ENCODE peak calls at places on chromosomes 11 and 22, in nine cellular contexts. One of them, this sample, is unnamed.

GRCh38 chr11:17793642-17794170 is 59.1 kb downstream of the KCNC1 start:
- DNase-seq in mucosa of gallbladder: no peak
- DNase-seq in stimulated activated CD8-positive, alpha-beta memory T cell treated with anti-CD3 and anti-CD28 coated beads, Interleukin-7, amount 100 ng/mL, for 4 hours: no peak
- DNase-seq in T-cell: no peak
- DNase-seq in occipital lobe: no peak
- DNase-seq in Right ventricle myocardium superior: no peak
- DNase-seq in Peyer's patch: no peak
- DNase-seq in psoas muscle: no peak
- DNase-seq in activated T-helper 1 cell treated with Interleukin-2 at 50 U/mL for 16 hours: no peak
- DNase-seq in this sample: no peak

GRCh38 chr22:41899992-41900651 is 14.8 kb downstream of the SHISA8 start:
- DNase-seq in mucosa of gallbladder: no peak
- DNase-seq in stimulated activated CD8-positive, alpha-beta memory T cell treated with anti-CD3 and anti-CD28 coated beads, Interleukin-7, amount 100 ng/mL, for 4 hours: no peak
- DNase-seq in T-cell: no peak
- DNase-seq in occipital lobe: no peak
- DNase-seq in Right ventricle myocardium superior: peak; percentile 72
- DNase-seq in Peyer's patch: no peak
- DNase-seq in psoas muscle: no peak
- DNase-seq in activated T-helper 1 cell treated with Interleukin-2 at 50 U/mL for 16 hours: no peak
- DNase-seq in this sample: no peak

GRCh38 chr11:117538731-117539130 is 211.1 kb downstream of the CEP164 start:
- DNase-seq in mucosa of gallbladder: no peak
- DNase-seq in stimulated activated CD8-positive, alpha-beta memory T cell treated with anti-CD3 and anti-CD28 coated beads, Interleukin-7, amount 100 ng/mL, for 4 hours: no peak
- DNase-seq in T-cell: no peak
- DNase-seq in occipital lobe: no peak
- DNase-seq in Right ventricle myocardium superior: no peak
- DNase-seq in Peyer's patch: no peak
- DNase-seq in psoas muscle: no peak
- DNase-seq in activated T-helper 1 cell treated with Interleukin-2 at 50 U/mL for 16 hours: no peak
- DNase-seq in this sample: no peak

GRCh38 chr11:34599406-34599901 is 21.4 kb upstream of the EHF start:
- DNase-seq in mucosa of gallbladder: no peak
- DNase-seq in stimulated activated CD8-positive, alpha-beta memory T cell treated with anti-CD3 and anti-CD28 coated beads, Interleukin-7, amount 100 ng/mL, for 4 hours: no peak
- DNase-seq in T-cell: no peak
- DNase-seq in occipital lobe: no peak
- DNase-seq in Right ventricle myocardium superior: no peak
- DNase-seq in Peyer's patch: no peak
- DNase-seq in psoas muscle: no peak
- DNase-seq in activated T-helper 1 cell treated with Interleukin-2 at 50 U/mL for 16 hours: no peak
- DNase-seq in this sample: no peak

GRCh38 chr11:48110509-48110766 is 106.2 kb upstream of the OR4B1 start:
- DNase-seq in mucosa of gallbladder: no peak
- DNase-seq in stimulated activated CD8-positive, alpha-beta memory T cell treated with anti-CD3 and anti-CD28 coated beads, Interleukin-7, amount 100 ng/mL, for 4 hours: no peak
- DNase-seq in T-cell: no peak
- DNase-seq in occipital lobe: no peak
- DNase-seq in Right ventricle myocardium superior: no peak
- DNase-seq in Peyer's patch: no peak
- DNase-seq in psoas muscle: no peak
- DNase-seq in activated T-helper 1 cell treated with Interleukin-2 at 50 U/mL for 16 hours: no peak
- DNase-seq in this sample: no peak

GRCh38 chr11:79949574-79949973 is 508.7 kb upstream of the TENM4 start:
- DNase-seq in mucosa of gallbladder: no peak
- DNase-seq in stimulated activated CD8-positive, alpha-beta memory T cell treated with anti-CD3 and anti-CD28 coated beads, Interleukin-7, amount 100 ng/mL, for 4 hours: no peak
- DNase-seq in T-cell: no peak
- DNase-seq in occipital lobe: no peak
- DNase-seq in Right ventricle myocardium superior: no peak
- DNase-seq in Peyer's patch: no peak
- DNase-seq in psoas muscle: no peak
- DNase-seq in activated T-helper 1 cell treated with Interleukin-2 at 50 U/mL for 16 hours: no peak
- DNase-seq in this sample: no peak

GRCh38 chr22:37485006-37485713 is 1.0 kb downstream of the MFNG start:
- DNase-seq in mucosa of gallbladder: no peak
- DNase-seq in stimulated activated CD8-positive, alpha-beta memory T cell treated with anti-CD3 and anti-CD28 coated beads, Interleukin-7, amount 100 ng/mL, for 4 hours: peak; percentile 57
- DNase-seq in T-cell: peak; percentile 61
- DNase-seq in occipital lobe: no peak
- DNase-seq in Right ventricle myocardium superior: peak; percentile 61
- DNase-seq in Peyer's patch: peak; percentile 56
- DNase-seq in psoas muscle: no peak
- DNase-seq in activated T-helper 1 cell treated with Interleukin-2 at 50 U/mL for 16 hours: peak; percentile 51
- DNase-seq in this sample: no peak

GRCh38 chr11:36257351-36257750 is 31.9 kb downstream of the COMMD9 start:
- DNase-seq in mucosa of gallbladder: no peak
- DNase-seq in stimulated activated CD8-positive, alpha-beta memory T cell treated with anti-CD3 and anti-CD28 coated beads, Interleukin-7, amount 100 ng/mL, for 4 hours: no peak
- DNase-seq in T-cell: no peak
- DNase-seq in occipital lobe: no peak
- DNase-seq in Right ventricle myocardium superior: no peak
- DNase-seq in Peyer's patch: no peak
- DNase-seq in psoas muscle: no peak
- DNase-seq in activated T-helper 1 cell treated with Interleukin-2 at 50 U/mL for 16 hours: no peak
- DNase-seq in this sample: no peak

GRCh38 chr22:27405672-27406388 is 395.7 kb downstream of the MN1 start:
- DNase-seq in mucosa of gallbladder: peak; percentile 41
- DNase-seq in stimulated activated CD8-positive, alpha-beta memory T cell treated with anti-CD3 and anti-CD28 coated beads, Interleukin-7, amount 100 ng/mL, for 4 hours: no peak
- DNase-seq in T-cell: no peak
- DNase-seq in occipital lobe: no peak
- DNase-seq in Right ventricle myocardium superior: peak; percentile 73
- DNase-seq in Peyer's patch: peak; percentile 68
- DNase-seq in psoas muscle: peak; percentile 65
- DNase-seq in activated T-helper 1 cell treated with Interleukin-2 at 50 U/mL for 16 hours: no peak
- DNase-seq in this sample: no peak

GRCh38 chr11:57140568-57140967 is 41.2 kb upstream of the LRRC55 start:
- DNase-seq in mucosa of gallbladder: no peak
- DNase-seq in stimulated activated CD8-positive, alpha-beta memory T cell treated with anti-CD3 and anti-CD28 coated beads, Interleukin-7, amount 100 ng/mL, for 4 hours: no peak
- DNase-seq in T-cell: no peak
- DNase-seq in occipital lobe: no peak
- DNase-seq in Right ventricle myocardium superior: no peak
- DNase-seq in Peyer's patch: no peak
- DNase-seq in psoas muscle: no peak
- DNase-seq in activated T-helper 1 cell treated with Interleukin-2 at 50 U/mL for 16 hours: no peak
- DNase-seq in this sample: no peak

GRCh38 chr11:15059132-15059531 is 14.3 kb upstream of the CALCB start:
- DNase-seq in mucosa of gallbladder: no peak
- DNase-seq in stimulated activated CD8-positive, alpha-beta memory T cell treated with anti-CD3 and anti-CD28 coated beads, Interleukin-7, amount 100 ng/mL, for 4 hours: no peak
- DNase-seq in T-cell: no peak
- DNase-seq in occipital lobe: no peak
- DNase-seq in Right ventricle myocardium superior: no peak
- DNase-seq in Peyer's patch: no peak
- DNase-seq in psoas muscle: no peak
- DNase-seq in activated T-helper 1 cell treated with Interleukin-2 at 50 U/mL for 16 hours: no peak
- DNase-seq in this sample: no peak

GRCh38 chr22:36339171-36340065 is 48.3 kb downstream of the MYH9 start:
- DNase-seq in mucosa of gallbladder: no peak
- DNase-seq in stimulated activated CD8-positive, alpha-beta memory T cell treated with anti-CD3 and anti-CD28 coated beads, Interleukin-7, amount 100 ng/mL, for 4 hours: no peak
- DNase-seq in T-cell: no peak
- DNase-seq in occipital lobe: no peak
- DNase-seq in Right ventricle myocardium superior: no peak
- DNase-seq in Peyer's patch: no peak
- DNase-seq in psoas muscle: no peak
- DNase-seq in activated T-helper 1 cell treated with Interleukin-2 at 50 U/mL for 16 hours: no peak
- DNase-seq in this sample: peak; percentile 24

GRCh38 chr22:27107824-27108223 is 450.4 kb downstream of the MIAT start:
- DNase-seq in mucosa of gallbladder: peak; percentile 92
- DNase-seq in stimulated activated CD8-positive, alpha-beta memory T cell treated with anti-CD3 and anti-CD28 coated beads, Interleukin-7, amount 100 ng/mL, for 4 hours: no peak
- DNase-seq in T-cell: no peak
- DNase-seq in occipital lobe: peak; percentile 45
- DNase-seq in Right ventricle myocardium superior: peak; percentile 67
- DNase-seq in Peyer's patch: peak; percentile 79
- DNase-seq in psoas muscle: peak; percentile 73
- DNase-seq in activated T-helper 1 cell treated with Interleukin-2 at 50 U/mL for 16 hours: no peak
- DNase-seq in this sample: no peak

GRCh38 chr11:116993599-116993998 is 104.6 kb downstream of the SIK3 start:
- DNase-seq in mucosa of gallbladder: no peak
- DNase-seq in stimulated activated CD8-positive, alpha-beta memory T cell treated with anti-CD3 and anti-CD28 coated beads, Interleukin-7, amount 100 ng/mL, for 4 hours: no peak
- DNase-seq in T-cell: no peak
- DNase-seq in occipital lobe: no peak
- DNase-seq in Right ventricle myocardium superior: no peak
- DNase-seq in Peyer's patch: no peak
- DNase-seq in psoas muscle: no peak
- DNase-seq in activated T-helper 1 cell treated with Interleukin-2 at 50 U/mL for 16 hours: no peak
- DNase-seq in this sample: peak; percentile 26

GRCh38 chr22:34055525-34056200 is 135.4 kb upstream of the LARGE1 start:
- DNase-seq in mucosa of gallbladder: no peak
- DNase-seq in stimulated activated CD8-positive, alpha-beta memory T cell treated with anti-CD3 and anti-CD28 coated beads, Interleukin-7, amount 100 ng/mL, for 4 hours: no peak
- DNase-seq in T-cell: no peak
- DNase-seq in occipital lobe: no peak
- DNase-seq in Right ventricle myocardium superior: no peak
- DNase-seq in Peyer's patch: no peak
- DNase-seq in psoas muscle: no peak
- DNase-seq in activated T-helper 1 cell treated with Interleukin-2 at 50 U/mL for 16 hours: no peak
- DNase-seq in this sample: no peak

GRCh38 chr11:469684-470667 is 19.9 kb downstream of the PTDSS2 start:
- DNase-seq in mucosa of gallbladder: peak; percentile 87
- DNase-seq in stimulated activated CD8-positive, alpha-beta memory T cell treated with anti-CD3 and anti-CD28 coated beads, Interleukin-7, amount 100 ng/mL, for 4 hours: no peak
- DNase-seq in T-cell: no peak
- DNase-seq in occipital lobe: peak; percentile 58
- DNase-seq in Right ventricle myocardium superior: no peak
- DNase-seq in Peyer's patch: no peak
- DNase-seq in psoas muscle: peak; percentile 47
- DNase-seq in activated T-helper 1 cell treated with Interleukin-2 at 50 U/mL for 16 hours: no peak
- DNase-seq in this sample: peak; percentile 79

GRCh38 chr22:41562461-41562860 is 1.7 kb downstream of the CSDC2 start:
- DNase-seq in mucosa of gallbladder: no peak
- DNase-seq in stimulated activated CD8-positive, alpha-beta memory T cell treated with anti-CD3 and anti-CD28 coated beads, Interleukin-7, amount 100 ng/mL, for 4 hours: no peak
- DNase-seq in T-cell: no peak
- DNase-seq in occipital lobe: no peak
- DNase-seq in Right ventricle myocardium superior: no peak
- DNase-seq in Peyer's patch: peak; percentile 15
- DNase-seq in psoas muscle: no peak
- DNase-seq in activated T-helper 1 cell treated with Interleukin-2 at 50 U/mL for 16 hours: no peak
- DNase-seq in this sample: no peak

GRCh38 chr22:46661221-46661851 is 41.1 kb downstream of the GRAMD4 start:
- DNase-seq in mucosa of gallbladder: peak; percentile 63
- DNase-seq in stimulated activated CD8-positive, alpha-beta memory T cell treated with anti-CD3 and anti-CD28 coated beads, Interleukin-7, amount 100 ng/mL, for 4 hours: peak; percentile 33
- DNase-seq in T-cell: peak; percentile 29
- DNase-seq in occipital lobe: peak; percentile 26
- DNase-seq in Right ventricle myocardium superior: no peak
- DNase-seq in Peyer's patch: no peak
- DNase-seq in psoas muscle: no peak
- DNase-seq in activated T-helper 1 cell treated with Interleukin-2 at 50 U/mL for 16 hours: peak; percentile 27
- DNase-seq in this sample: no peak

GRCh38 chr11:76684470-76684869 is 13.9 kb upstream of the LRRC32 start:
- DNase-seq in mucosa of gallbladder: no peak
- DNase-seq in stimulated activated CD8-positive, alpha-beta memory T cell treated with anti-CD3 and anti-CD28 coated beads, Interleukin-7, amount 100 ng/mL, for 4 hours: no peak
- DNase-seq in T-cell: no peak
- DNase-seq in occipital lobe: no peak
- DNase-seq in Right ventricle myocardium superior: no peak
- DNase-seq in Peyer's patch: no peak
- DNase-seq in psoas muscle: no peak
- DNase-seq in activated T-helper 1 cell treated with Interleukin-2 at 50 U/mL for 16 hours: no peak
- DNase-seq in this sample: no peak

GRCh38 chr11:134524876-134525845 is 113.1 kb upstream of the B3GAT1 start:
- DNase-seq in mucosa of gallbladder: no peak
- DNase-seq in stimulated activated CD8-positive, alpha-beta memory T cell treated with anti-CD3 and anti-CD28 coated beads, Interleukin-7, amount 100 ng/mL, for 4 hours: no peak
- DNase-seq in T-cell: no peak
- DNase-seq in occipital lobe: no peak
- DNase-seq in Right ventricle myocardium superior: no peak
- DNase-seq in Peyer's patch: peak; percentile 12
- DNase-seq in psoas muscle: no peak
- DNase-seq in activated T-helper 1 cell treated with Interleukin-2 at 50 U/mL for 16 hours: no peak
- DNase-seq in this sample: no peak

GRCh38 chr11:99739464-99740089 is 718.8 kb downstream of the CNTN5 start:
- DNase-seq in mucosa of gallbladder: no peak
- DNase-seq in stimulated activated CD8-positive, alpha-beta memory T cell treated with anti-CD3 and anti-CD28 coated beads, Interleukin-7, amount 100 ng/mL, for 4 hours: no peak
- DNase-seq in T-cell: no peak
- DNase-seq in occipital lobe: no peak
- DNase-seq in Right ventricle myocardium superior: no peak
- DNase-seq in Peyer's patch: no peak
- DNase-seq in psoas muscle: no peak
- DNase-seq in activated T-helper 1 cell treated with Interleukin-2 at 50 U/mL for 16 hours: no peak
- DNase-seq in this sample: no peak

GRCh38 chr22:29031236-29031982 is 30.2 kb downstream of the C22orf31 start:
- DNase-seq in mucosa of gallbladder: peak; percentile 56
- DNase-seq in stimulated activated CD8-positive, alpha-beta memory T cell treated with anti-CD3 and anti-CD28 coated beads, Interleukin-7, amount 100 ng/mL, for 4 hours: no peak
- DNase-seq in T-cell: no peak
- DNase-seq in occipital lobe: no peak
- DNase-seq in Right ventricle myocardium superior: peak; percentile 45
- DNase-seq in Peyer's patch: no peak
- DNase-seq in psoas muscle: peak; percentile 68
- DNase-seq in activated T-helper 1 cell treated with Interleukin-2 at 50 U/mL for 16 hours: no peak
- DNase-seq in this sample: no peak

GRCh38 chr11:66359662-66360087 is 11.9 kb downstream of the SLC29A2 start:
- DNase-seq in mucosa of gallbladder: no peak
- DNase-seq in stimulated activated CD8-positive, alpha-beta memory T cell treated with anti-CD3 and anti-CD28 coated beads, Interleukin-7, amount 100 ng/mL, for 4 hours: no peak
- DNase-seq in T-cell: no peak
- DNase-seq in occipital lobe: no peak
- DNase-seq in Right ventricle myocardium superior: no peak
- DNase-seq in Peyer's patch: no peak
- DNase-seq in psoas muscle: no peak
- DNase-seq in activated T-helper 1 cell treated with Interleukin-2 at 50 U/mL for 16 hours: no peak
- DNase-seq in this sample: no peak

GRCh38 chr22:42808516-42808915 is 48.6 kb downstream of the ARFGAP3 start:
- DNase-seq in mucosa of gallbladder: no peak
- DNase-seq in stimulated activated CD8-positive, alpha-beta memory T cell treated with anti-CD3 and anti-CD28 coated beads, Interleukin-7, amount 100 ng/mL, for 4 hours: no peak
- DNase-seq in T-cell: no peak
- DNase-seq in occipital lobe: no peak
- DNase-seq in Right ventricle myocardium superior: no peak
- DNase-seq in Peyer's patch: no peak
- DNase-seq in psoas muscle: no peak
- DNase-seq in activated T-helper 1 cell treated with Interleukin-2 at 50 U/mL for 16 hours: no peak
- DNase-seq in this sample: no peak

GRCh38 chr11:46696212-46696558 is 4.2 kb downstream of the ARHGAP1 start:
- DNase-seq in mucosa of gallbladder: peak; percentile 40
- DNase-seq in stimulated activated CD8-positive, alpha-beta memory T cell treated with anti-CD3 and anti-CD28 coated beads, Interleukin-7, amount 100 ng/mL, for 4 hours: no peak
- DNase-seq in T-cell: no peak
- DNase-seq in occipital lobe: peak; percentile 86
- DNase-seq in Right ventricle myocardium superior: peak; percentile 86
- DNase-seq in Peyer's patch: peak; percentile 47
- DNase-seq in psoas muscle: peak; percentile 82
- DNase-seq in activated T-helper 1 cell treated with Interleukin-2 at 50 U/mL for 16 hours: no peak
- DNase-seq in this sample: peak; percentile 74

GRCh38 chr22:20579273-20580120 is 72.1 kb downstream of the MED15 start:
- DNase-seq in mucosa of gallbladder: no peak
- DNase-seq in stimulated activated CD8-positive, alpha-beta memory T cell treated with anti-CD3 and anti-CD28 coated beads, Interleukin-7, amount 100 ng/mL, for 4 hours: no peak
- DNase-seq in T-cell: no peak
- DNase-seq in occipital lobe: no peak
- DNase-seq in Right ventricle myocardium superior: no peak
- DNase-seq in Peyer's patch: no peak
- DNase-seq in psoas muscle: no peak
- DNase-seq in activated T-helper 1 cell treated with Interleukin-2 at 50 U/mL for 16 hours: no peak
- DNase-seq in this sample: no peak

GRCh38 chr11:125141686-125142535 is 22.6 kb upstream of the PKNOX2 start:
- DNase-seq in mucosa of gallbladder: peak; percentile 20
- DNase-seq in stimulated activated CD8-positive, alpha-beta memory T cell treated with anti-CD3 and anti-CD28 coated beads, Interleukin-7, amount 100 ng/mL, for 4 hours: peak; percentile 27
- DNase-seq in T-cell: peak; percentile 44
- DNase-seq in occipital lobe: no peak
- DNase-seq in Right ventricle myocardium superior: peak; percentile 64
- DNase-seq in Peyer's patch: peak; percentile 61
- DNase-seq in psoas muscle: peak; percentile 40
- DNase-seq in activated T-helper 1 cell treated with Interleukin-2 at 50 U/mL for 16 hours: peak; percentile 35
- DNase-seq in this sample: peak; percentile 17

GRCh38 chr11:92440701-92441338 is 216.2 kb downstream of the FAT3 start:
- DNase-seq in mucosa of gallbladder: no peak
- DNase-seq in stimulated activated CD8-positive, alpha-beta memory T cell treated with anti-CD3 and anti-CD28 coated beads, Interleukin-7, amount 100 ng/mL, for 4 hours: no peak
- DNase-seq in T-cell: no peak
- DNase-seq in occipital lobe: no peak
- DNase-seq in Right ventricle myocardium superior: no peak
- DNase-seq in Peyer's patch: no peak
- DNase-seq in psoas muscle: no peak
- DNase-seq in activated T-helper 1 cell treated with Interleukin-2 at 50 U/mL for 16 hours: no peak
- DNase-seq in this sample: no peak

GRCh38 chr11:69700278-69701140 is 3.3 kb downstream of the FGF19 start:
- DNase-seq in mucosa of gallbladder: peak; percentile 58
- DNase-seq in stimulated activated CD8-positive, alpha-beta memory T cell treated with anti-CD3 and anti-CD28 coated beads, Interleukin-7, amount 100 ng/mL, for 4 hours: no peak
- DNase-seq in T-cell: no peak
- DNase-seq in occipital lobe: peak; percentile 27
- DNase-seq in Right ventricle myocardium superior: peak; percentile 84
- DNase-seq in Peyer's patch: peak; percentile 82
- DNase-seq in psoas muscle: no peak
- DNase-seq in activated T-helper 1 cell treated with Interleukin-2 at 50 U/mL for 16 hours: no peak
- DNase-seq in this sample: peak; percentile 25

GRCh38 chr22:50600541-50600940 is at the start of gene MAPK8IP2:
- DNase-seq in mucosa of gallbladder: no peak
- DNase-seq in stimulated activated CD8-positive, alpha-beta memory T cell treated with anti-CD3 and anti-CD28 coated beads, Interleukin-7, amount 100 ng/mL, for 4 hours: no peak
- DNase-seq in T-cell: no peak
- DNase-seq in occipital lobe: no peak
- DNase-seq in Right ventricle myocardium superior: no peak
- DNase-seq in Peyer's patch: peak; percentile 55
- DNase-seq in psoas muscle: no peak
- DNase-seq in activated T-helper 1 cell treated with Interleukin-2 at 50 U/mL for 16 hours: no peak
- DNase-seq in this sample: no peak

GRCh38 chr11:24531528-24531927 is 34.7 kb downstream of the LUZP2 start:
- DNase-seq in mucosa of gallbladder: no peak
- DNase-seq in stimulated activated CD8-positive, alpha-beta memory T cell treated with anti-CD3 and anti-CD28 coated beads, Interleukin-7, amount 100 ng/mL, for 4 hours: no peak
- DNase-seq in T-cell: no peak
- DNase-seq in occipital lobe: no peak
- DNase-seq in Right ventricle myocardium superior: no peak
- DNase-seq in Peyer's patch: no peak
- DNase-seq in psoas muscle: no peak
- DNase-seq in activated T-helper 1 cell treated with Interleukin-2 at 50 U/mL for 16 hours: no peak
- DNase-seq in this sample: no peak